ENCODE peak calls at places on chromosomes 6 and 20, in nine cellular contexts. L is NT2/D1, G is trophoblast cell, R is A549, C is IMR-90, N is astrocyte of the cerebellum, E is uterus, P is spleen, Y is lung. T is an unnamed sample.
A peak's percentile ranks its signal among the peaks of the same experiment; 100 is the strongest.

GRCh38 chr6:36947570-36948351 is 6.8 kb upstream of the PI16 start:
- DNase-seq in P (peak; percentile 64), L (no peak), Y (no peak), R (no peak), E (no peak), C (peak; percentile 24), N (no peak), G (no peak), T (no peak)

GRCh38 chr6:138486249-138487121 is 12.8 kb downstream of the NHSL1 start:
- DNase-seq in Y (no peak), E (no peak), C (no peak), R (no peak), N (no peak), P (no peak), L (no peak), G (no peak), T (no peak)

GRCh38 chr20:21096321-21097043 is 9.7 kb downstream of the LINC00237 start:
- DNase-seq in R (no peak), Y (no peak), L (no peak), G (peak; percentile 37), N (no peak), E (no peak), P (no peak), C (peak; percentile 32), T (no peak)

GRCh38 chr20:61938839-61939690 is 126.6 kb downstream of the TAF4 start:
- DNase-seq in Y (no peak), L (no peak), R (no peak), P (peak; percentile 59), N (no peak), C (no peak), E (no peak), G (no peak), T (no peak)

GRCh38 chr20:25023316-25023715 is 30.8 kb upstream of the APMAP start:
- DNase-seq in E (no peak), N (no peak), R (no peak), C (no peak), G (no peak), Y (no peak), L (no peak), P (peak; percentile 47), T (no peak)

GRCh38 chr20:49570828-49571552 is 3.1 kb upstream of the PTGIS start:
- DNase-seq in L (no peak), Y (no peak), P (no peak), R (no peak), G (no peak), E (peak; percentile 32), C (peak; percentile 54), N (no peak), T (no peak)

GRCh38 chr20:43914697-43915208 is at the start of gene TOX2:
- DNase-seq in P (peak; percentile 86), Y (no peak), C (no peak), L (no peak), G (no peak), R (peak; percentile 60), E (no peak), N (no peak), T (no peak)

GRCh38 chr6:54085526-54085925 is 25.7 kb upstream of the MLIP start:
- DNase-seq in L (no peak), E (no peak), G (no peak), N (peak; percentile 27), P (no peak), C (peak; percentile 94), Y (no peak), R (no peak), T (no peak)

GRCh38 chr6:1238040-1238439 is 73.9 kb upstream of the FOXQ1 start:
- DNase-seq in P (no peak), R (no peak), G (no peak), L (no peak), C (no peak), E (no peak), N (no peak), Y (no peak), T (no peak)

GRCh38 chr6:86581833-86582232 is 355.5 kb upstream of the HTR1E start:
- DNase-seq in L (no peak), G (peak; percentile 57), Y (no peak), N (no peak), P (no peak), C (no peak), R (no peak), E (no peak), T (no peak)

GRCh38 chr20:13397300-13397724 is 176.2 kb downstream of the ISM1 start:
- DNase-seq in N (no peak), C (peak; percentile 53), R (no peak), G (no peak), L (no peak), E (no peak), P (no peak), Y (no peak), T (no peak)

GRCh38 chr6:12280458-12280857 is 9.7 kb upstream of the EDN1 start:
- DNase-seq in R (no peak), C (peak; percentile 59), G (peak; percentile 92), P (no peak), E (no peak), N (no peak), Y (no peak), L (no peak), T (no peak)

GRCh38 chr6:46876126-46876525 is 45.6 kb downstream of the ADGRF5 start:
- DNase-seq in E (peak; percentile 31), N (peak; percentile 94), C (no peak), G (peak; percentile 97), Y (peak; percentile 53), L (no peak), P (no peak), R (peak; percentile 2), T (peak; percentile 48)

GRCh38 chr6:104603108-104603745 is 256.5 kb downstream of the HACE1 start:
- DNase-seq in P (no peak), R (no peak), Y (no peak), G (no peak), N (no peak), L (no peak), E (no peak), C (no peak), T (no peak)

GRCh38 chr6:41425511-41425910 is 90.1 kb downstream of the NCR2 start:
- DNase-seq in G (no peak), P (no peak), N (no peak), C (no peak), Y (no peak), R (no peak), L (no peak), E (no peak), T (no peak)

GRCh38 chr20:46057856-46058655 is 29.0 kb downstream of the SLC12A5 start:
- DNase-seq in R (no peak), N (no peak), E (peak; percentile 24), P (peak; percentile 88), C (peak; percentile 47), G (no peak), L (peak; percentile 74), Y (peak; percentile 58), T (no peak)
- H3K4me3 ChIP-seq in R (no peak overlapping the region), N (peak overlapping the region; percentile 7), E (no peak overlapping the region), P (peak overlapping the region; percentile 32), C (peak overlapping the region; percentile 21), G (no peak overlapping the region), L (peak overlapping the region; percentile 33), Y (no peak overlapping the region), T (no peak overlapping the region)

GRCh38 chr6:27297484-27297856 is 14.6 kb downstream of the POM121L2 start:
- DNase-seq in L (no peak), N (no peak), Y (no peak), R (no peak), E (no peak), G (no peak), P (no peak), C (no peak), T (no peak)

GRCh38 chr6:27296106-27296783 is 15.8 kb downstream of the POM121L2 start:
- DNase-seq in C (peak; percentile 41), R (no peak), L (no peak), P (no peak), Y (no peak), G (peak; percentile 33), N (no peak), E (no peak), T (no peak)

GRCh38 chr6:27295301-27296079 is 16.6 kb downstream of the POM121L2 start:
- DNase-seq in L (no peak), R (no peak), P (no peak), C (peak; percentile 85), E (no peak), Y (no peak), N (no peak), G (no peak), T (no peak)

GRCh38 chr6:27294409-27294808 is 17.7 kb downstream of the POM121L2 start:
- DNase-seq in Y (no peak), G (no peak), E (no peak), P (no peak), N (no peak), R (no peak), L (no peak), C (no peak), T (no peak)

GRCh38 chr6:27297857-27298730 is 14.0 kb downstream of the POM121L2 start:
- DNase-seq in L (no peak), R (no peak), P (no peak), Y (no peak), N (no peak), C (peak; percentile 51), E (no peak), G (no peak), T (no peak)
- H3K4me3 ChIP-seq in L (peak overlapping the region; percentile 39), R (peak overlapping the region; percentile 58), P (no peak overlapping the region), Y (no peak overlapping the region), N (peak overlapping the region; percentile 7), C (peak overlapping the region; percentile 20), E (no peak overlapping the region), G (no peak overlapping the region), T (no peak overlapping the region)

GRCh38 chr20:36607586-36608387 is 2.2 kb downstream of the RAB5IF start:
- DNase-seq in C (no peak), G (peak; percentile 86), L (no peak), P (no peak), E (no peak), Y (no peak), N (no peak), R (peak; percentile 13), T (no peak)
- H3K4me3 ChIP-seq in C (no peak overlapping the region), G (no peak overlapping the region), L (no peak overlapping the region), P (peak overlapping the region; percentile 97), E (no peak overlapping the region), Y (no peak overlapping the region), N (no peak overlapping the region), R (peak overlapping the region; percentile 98), T (no peak overlapping the region)

GRCh38 chr6:31354248-31354647 is 2.7 kb downstream of the HLA-B start:
- DNase-seq in P (no peak), R (no peak), C (no peak), L (no peak), Y (no peak), E (no peak), G (no peak), N (no peak), T (no peak)

GRCh38 chr6:31353508-31353907 is 3.5 kb downstream of the HLA-B start:
- DNase-seq in Y (no peak), E (no peak), C (no peak), R (no peak), P (no peak), G (no peak), L (no peak), N (no peak), T (no peak)

GRCh38 chr6:31356216-31356945 is 598 bp downstream of the HLA-B start:
- DNase-seq in Y (peak; percentile 46), R (no peak), L (no peak), E (peak; percentile 51), C (peak; percentile 18), N (no peak), P (peak; percentile 90), G (peak; percentile 6), T (no peak)

GRCh38 chr6:31355540-31355988 is 1.4 kb downstream of the HLA-B start:
- DNase-seq in Y (no peak), C (no peak), G (no peak), P (no peak), E (no peak), R (no peak), N (no peak), L (no peak), T (no peak)

GRCh38 chr6:31354788-31355539 is 2.0 kb downstream of the HLA-B start:
- DNase-seq in G (no peak), R (no peak), L (no peak), N (no peak), E (no peak), Y (no peak), C (no peak), P (peak; percentile 71), T (no peak)
- H3K4me3 ChIP-seq in G (no peak overlapping the region), R (no peak overlapping the region), L (no peak overlapping the region), N (no peak overlapping the region), E (no peak overlapping the region), Y (peak overlapping the region; percentile 88), C (no peak overlapping the region), P (peak overlapping the region; percentile 87), T (no peak overlapping the region)

T was measured in prostate gland.